ENCODE peak calls at places on chromosomes 5 and 9, in five cellular contexts. X, P, N, F and V are unnamed samples.

GRCh38 chr5:54159153-54159836 is 151.1 kb downstream of the ARL15 start:
- DNase-seq in X (peak; percentile 21), P (no peak), N (no peak), F (peak; percentile 25), V (no peak)

GRCh38 chr5:96868603-96869371 is 7.5 kb upstream of the ERAP2 start:
- DNase-seq in X (peak; percentile 78), P (no peak), N (peak; percentile 5), F (peak; percentile 69), V (peak; percentile 75)

GRCh38 chr9:86287013-86287412 is 4.7 kb upstream of the ISCA1 start:
- DNase-seq in X (peak; percentile 92), P (no peak), N (peak; percentile 9), F (peak; percentile 56), V (no peak)

GRCh38 chr9:91562412-91562811 is 138.8 kb upstream of the NFIL3 start:
- DNase-seq in X (no peak), P (no peak), N (no peak), F (peak; percentile 36), V (no peak)

GRCh38 chr5:55338810-55339243 is 31.0 kb downstream of the MTREX start:
- DNase-seq in X (no peak), P (no peak), N (peak; percentile 60), F (peak; percentile 4), V (no peak)

GRCh38 chr5:177963966-177964365 is 32.1 kb downstream of the PROP1 start:
- DNase-seq in X (no peak), P (no peak), N (no peak), F (no peak), V (no peak)

GRCh38 chr9:132793606-132794580 is 84.2 kb downstream of the AK8 start:
- DNase-seq in X (no peak), P (no peak), N (no peak), F (no peak), V (no peak)

GRCh38 chr9:98192503-98193335 is at the start of gene CORO2A:
- DNase-seq in X (peak; percentile 91), P (peak; percentile 89), N (peak; percentile 84), F (peak; percentile 68), V (peak; percentile 91)

DNA sequence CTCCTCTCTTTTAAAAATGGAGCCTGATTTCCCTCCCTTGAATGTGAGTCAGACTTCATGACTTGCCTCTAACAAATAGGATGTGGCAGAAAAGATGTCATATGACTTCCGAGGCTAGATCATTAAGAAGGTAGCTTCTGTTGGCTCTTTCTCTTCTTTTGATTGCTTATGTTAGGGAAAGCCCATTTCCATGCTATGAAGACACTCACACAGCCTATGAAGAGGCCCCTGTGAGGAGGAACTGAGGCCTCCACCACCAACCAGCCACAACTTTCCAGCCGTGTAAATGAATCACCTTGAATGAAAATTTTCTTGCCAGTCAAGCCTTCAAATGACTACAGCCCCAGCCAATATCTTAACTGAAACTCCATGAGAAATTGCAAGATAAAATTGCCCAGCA is 413.4 kb downstream of the TMEM38B start:
- DNase-seq in X (no peak), P (no peak), N (no peak), F (no peak), V (no peak)
- H3K4me1 ChIP-seq in X (peaks cover 3% of the 10 kb centered on the region), P (no peaks in the 10 kb centered on the region), N (no peaks in the 10 kb centered on the region), F (no peaks in the 10 kb centered on the region), V (no peaks in the 10 kb centered on the region)

GRCh38 chr9:34651286-34651685 is 699 bp upstream of the IL11RA start:
- DNase-seq in X (no peak), P (peak; percentile 47), N (peak; percentile 63), F (peak; percentile 47), V (peak; percentile 68)
- H3K4me1 ChIP-seq in X (peaks cover 25% of the 10 kb centered on the region), P (peaks cover 31% of the 10 kb centered on the region), N (peaks cover 63% of the 10 kb centered on the region), F (peaks cover 38% of the 10 kb centered on the region), V (peaks cover 9% of the 10 kb centered on the region)

DNA sequence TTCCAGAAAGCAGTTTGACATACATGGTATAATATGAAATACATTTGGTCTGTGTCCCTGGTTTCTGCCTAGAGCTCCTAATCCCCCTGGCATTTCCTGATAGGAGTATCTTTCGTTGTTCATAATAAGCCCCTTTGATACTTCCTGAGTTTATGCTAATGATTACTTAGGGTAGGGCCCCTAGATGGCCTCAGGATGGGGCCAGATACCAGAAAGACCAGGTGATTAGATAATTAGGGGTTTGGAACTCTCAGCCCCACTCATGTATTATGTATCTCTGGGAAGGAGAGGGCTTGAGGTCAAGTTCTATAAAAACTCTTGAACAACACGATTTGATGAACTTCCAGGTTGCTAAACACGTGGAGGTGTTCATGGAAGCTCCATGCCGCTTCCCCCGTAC is 163.3 kb upstream of the ZNF608 start:
- DNase-seq in X (no peak), P (no peak), N (no peak), F (no peak), V (no peak)
- H3K4me1 ChIP-seq in X (peaks cover 24% of the 10 kb centered on the region), P (peaks cover 36% of the 10 kb centered on the region), N (peaks cover 24% of the 10 kb centered on the region), F (peaks cover 5% of the 10 kb centered on the region), V (peaks cover 23% of the 10 kb centered on the region)

DNA sequence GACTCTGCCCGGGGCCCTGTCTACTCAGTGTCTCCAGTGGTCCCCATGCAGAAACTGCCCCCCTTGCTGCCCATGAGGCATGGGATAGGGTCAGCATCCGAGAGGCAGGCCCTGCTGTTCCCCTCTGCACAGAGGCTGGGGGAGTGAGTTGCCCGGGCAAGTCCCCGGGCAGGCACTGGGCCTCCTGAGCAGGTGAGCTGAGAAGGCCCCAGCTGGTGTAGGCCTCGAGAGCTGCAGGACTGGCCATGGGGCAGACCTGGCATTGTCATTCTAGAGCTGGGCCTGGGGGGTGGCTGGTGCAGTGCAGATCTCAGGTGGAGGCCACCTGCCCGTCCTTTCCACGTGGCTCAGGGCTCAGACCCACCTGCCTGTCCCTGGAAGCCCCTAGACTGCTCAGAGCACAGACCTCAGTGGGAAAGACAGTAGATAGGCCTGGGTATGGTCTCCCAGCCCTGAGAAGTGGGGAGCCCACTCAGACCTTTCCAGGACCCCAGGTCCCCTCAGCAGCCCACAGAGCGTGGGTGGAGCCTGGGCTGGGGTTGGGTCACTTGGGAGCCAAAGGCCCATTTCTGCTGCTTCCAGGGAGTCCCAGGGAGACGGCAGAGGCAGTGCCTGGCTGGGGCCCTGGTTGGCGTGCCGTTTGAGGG is 4.7 kb upstream of the NOTCH1 start:
- DNase-seq in X (no peak), P (no peak), N (no peak), F (no peak), V (no peak)
- H3K4me1 ChIP-seq in X (peaks cover 20% of the 10 kb centered on the region), P (peaks cover 51% of the 10 kb centered on the region), N (peaks cover 52% of the 10 kb centered on the region), F (peaks cover 20% of the 10 kb centered on the region), V (peaks cover 13% of the 10 kb centered on the region)

DNA sequence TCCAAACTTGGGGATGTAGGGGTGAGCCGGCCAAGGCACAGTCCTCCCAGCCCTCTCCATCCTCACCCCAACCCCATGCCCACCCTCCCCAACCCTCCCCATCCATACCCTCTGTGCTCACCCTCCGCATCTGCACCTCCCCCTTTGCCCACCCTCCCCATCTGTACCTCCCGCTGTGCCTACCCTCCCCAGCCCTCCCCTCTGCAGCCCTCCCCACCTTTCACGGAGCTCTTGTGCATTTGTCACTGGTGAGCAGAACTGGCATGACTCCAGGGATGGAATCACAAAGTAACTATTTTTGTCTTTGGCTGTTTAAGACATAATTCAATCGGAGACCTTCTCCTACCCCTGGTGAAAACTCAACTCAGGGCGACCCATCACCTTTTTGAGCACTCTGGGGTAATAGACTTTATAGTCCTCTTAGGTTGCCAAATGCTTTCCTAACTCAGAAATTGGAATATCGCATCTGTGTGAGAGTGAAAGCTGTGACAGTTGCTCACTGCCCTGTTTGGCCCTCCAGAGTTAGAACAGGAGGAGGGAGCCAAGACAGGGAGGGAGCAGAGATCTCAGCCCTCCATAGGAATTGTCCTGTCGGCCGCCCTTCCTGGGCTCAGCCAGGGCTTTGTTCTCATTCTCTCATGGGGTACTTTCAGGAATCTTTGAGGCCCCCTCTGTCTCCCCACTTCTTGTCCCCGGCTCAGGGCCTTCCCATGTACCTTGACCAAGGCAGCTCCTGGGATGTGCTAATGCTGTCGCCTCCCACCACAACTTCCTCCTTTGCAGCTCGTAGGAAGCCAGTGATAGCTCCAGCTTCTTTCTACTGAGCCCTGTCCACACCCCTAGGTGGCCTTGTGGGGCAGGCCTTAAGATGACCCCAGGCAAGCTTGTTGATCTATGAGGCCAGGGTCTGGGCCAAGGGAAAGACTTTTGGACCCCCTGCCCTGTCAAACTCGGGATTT is 36.2 kb downstream of the OTULIN start:
- DNase-seq in X (no peak), P (no peak), N (no peak), F (no peak), V (no peak)
- H3K4me1 ChIP-seq in X (peaks cover 8% of the 10 kb centered on the region), P (no peaks in the 10 kb centered on the region), N (peaks cover 30% of the 10 kb centered on the region), F (no peaks in the 10 kb centered on the region), V (no peaks in the 10 kb centered on the region)